ENCODE peak calls at places on chromosomes 13 and 19, in eight cellular contexts. O is AG08396, L is M059J, H is memory B cell, Z is amniotic epithelial cell, Q is HEK293T, P is adrenal gland, S is NCI-H524. V is an unnamed sample.

GRCh38 chr19:16208064-16208759 is 10.5 kb downstream of the AP1M1 start:
- DNase-seq in Q (no peak), S (no peak), H (no peak), Z (no peak), L (no peak), P (no peak), O (no peak), V (no peak)

GRCh38 chr13:22828081-22828480 is 352.7 kb upstream of the SGCG start:
- DNase-seq in L (peak), H (no peak), Z (peak), O (no peak), P (no peak), S (no peak), Q (no peak), V (no peak)

GRCh38 chr13:73657821-73658540 is 476.2 kb downstream of the KLF12 start:
- DNase-seq in O (no peak), S (no peak), Z (peak), L (no peak), P (no peak), Q (no peak), H (no peak), V (no peak)

GRCh38 chr19:10353793-10354391 is 14.5 kb upstream of the ICAM3 start:
- DNase-seq in Z (peak), S (no peak), P (peak), O (peak), H (no peak), Q (peak), L (no peak), V (no peak)

GRCh38 chr13:87080100-87080779 is 590.9 kb upstream of the SLITRK5 start:
- DNase-seq in Z (no peak), L (no peak), H (no peak), S (no peak), Q (no peak), O (no peak), P (no peak), V (no peak)

GRCh38 chr19:38977445-38978314 is 2.1 kb upstream of the FBXO17 start:
- DNase-seq in O (no peak), Q (no peak), Z (peak), H (no peak), S (no peak), P (no peak), L (peak), V (no peak)

GRCh38 chr19:18306903-18307681 is 15.8 kb downstream of the LSM4 start:
- DNase-seq in S (no peak), O (peak), Z (no peak), Q (no peak), L (no peak), P (no peak), H (no peak), V (no peak)

GRCh38 chr19:19416280-19416679 is 10.8 kb downstream of the GATAD2A start:
- DNase-seq in Z (peak), Q (no peak), L (no peak), H (no peak), S (no peak), P (no peak), O (no peak), V (no peak)

GRCh38 chr19:49987159-49987698 is 26.3 kb upstream of the SIGLEC11 start:
- DNase-seq in Z (peak), P (peak), S (no peak), Q (peak), O (peak), L (peak), H (peak), V (peak)

GRCh38 chr13:102197193-102197592 is 204.7 kb downstream of the FGF14 start:
- DNase-seq in H (no peak), O (no peak), S (peak), Q (no peak), L (peak), Z (peak), P (no peak), V (no peak)

GRCh38 chr13:26128676-26129075 is 76.9 kb upstream of the SHISA2 start:
- DNase-seq in H (no peak), L (peak), O (no peak), P (no peak), Q (no peak), Z (no peak), S (no peak), V (no peak)

GRCh38 chr13:41603917-41604316 is 146.6 kb downstream of the RGCC start:
- DNase-seq in Q (no peak), L (peak), O (no peak), P (no peak), H (no peak), Z (peak), S (no peak), V (no peak)

GRCh38 chr13:90321281-90321931 is 1026.1 kb upstream of the MIR17HG start:
- DNase-seq in O (no peak), S (no peak), Q (no peak), H (no peak), Z (no peak), L (no peak), P (no peak), V (no peak)

GRCh38 chr19:46725859-46726393 is 9.0 kb upstream of the PRKD2 start:
- DNase-seq in Z (no peak), H (no peak), O (no peak), L (no peak), S (no peak), Q (no peak), P (no peak), V (no peak)

GRCh38 chr19:4678881-4679379 is 8.8 kb upstream of the MYDGF start:
- DNase-seq in Q (peak), O (peak), L (no peak), Z (peak), H (no peak), P (peak), S (no peak), V (no peak)

GRCh38 chr13:82593239-82593638 is 1289.0 kb downstream of the SLITRK1 start:
- DNase-seq in H (no peak), S (no peak), O (no peak), Q (no peak), Z (no peak), L (no peak), P (no peak), V (no peak)

GRCh38 chr19:38729653-38730469 is 14.4 kb downstream of the CAPN12 start:
- DNase-seq in Q (peak), L (peak), P (peak), O (peak), H (peak), Z (peak), S (peak), V (peak)

V was measured in activated B cell treated with CpG ODN at 0.5 μM for 24 hours.